ENCODE peak calls at places on chromosomes 2 and 18, in four cellular contexts. M is DMS79, N is iris pigment epithelial cell, D is germinal center. E is an unnamed sample.

GRCh38 chr2:196322963-196323810 is 151.8 kb upstream of the STK17B start:
- DNase-seq in M (no peak), N (peak), D (no peak), E (no peak)

GRCh38 chr18:48945953-48946217 is 4.9 kb downstream of the SMAD7 start:
- DNase-seq in M (no peak), N (no peak), D (no peak), E (peak)

GRCh38 chr2:83054751-83055150 is 1404.3 kb downstream of the SUCLG1 start:
- DNase-seq in M (no peak), N (peak), D (no peak), E (no peak)

GRCh38 chr2:239444626-239445625 is 44.1 kb upstream of the HDAC4 start:
- DNase-seq in M (no peak), N (no peak), D (no peak), E (no peak)

GRCh38 chr2:193141-193552 is 70.7 kb downstream of the SH3YL1 start:
- DNase-seq in M (no peak), N (no peak), D (no peak), E (no peak)

GRCh38 chr2:241818229-241818942 is 9.4 kb downstream of the NEU4 start:
- DNase-seq in M (no peak), N (no peak), D (no peak), E (peak)

GRCh38 chr2:235390108-235390815 is 103.6 kb upstream of the AGAP1 start:
- DNase-seq in M (peak), N (peak), D (peak), E (no peak)

GRCh38 chr18:65942854-65943253 is 192.0 kb downstream of the CDH7 start:
- DNase-seq in M (no peak), N (no peak), D (no peak), E (no peak)

GRCh38 chr2:2848198-2848597 is 517.1 kb upstream of the MYT1L start:
- DNase-seq in M (no peak), N (no peak), D (no peak), E (no peak)

GRCh38 chr2:5479265-5479928 is 212.8 kb upstream of the SOX11 start:
- DNase-seq in M (no peak), N (no peak), D (no peak), E (no peak)